ENCODE peak calls at places on chromosomes 16 and 17, in eight cellular contexts. V is fibroblast of lung, T is activated B cell treated with CpG ODN at 0.5 μM for 24 hours, R is uterus, Y is tibial nerve, Q is astrocyte of the spinal cord, P is tibial artery, J is kidney. L is an unnamed sample.

GRCh38 chr16:49755291-49755611 is 100.7 kb downstream of the ZNF423 start:
- DNase-seq in V (peak), T (no peak), R (peak), Y (no peak), Q (peak), P (no peak), J (no peak), L (no peak)

GRCh38 chr16:2339521-2340484 is 725 bp downstream of the ABCA3 start:
- DNase-seq in V (peak), T (peak), R (peak), Y (no peak), Q (peak), P (peak), J (peak), L (no peak)

GRCh38 chr17:17540935-17541639 is 44.9 kb upstream of the RASD1 start:
- DNase-seq in V (no peak), T (no peak), R (no peak), Y (no peak), Q (no peak), P (no peak), J (peak), L (no peak)

GRCh38 chr16:3458278-3458851 is 14.9 kb downstream of the NAA60 start:
- DNase-seq in V (peak), T (no peak), R (no peak), Y (no peak), Q (peak), P (peak), J (peak), L (no peak)

GRCh38 chr16:17266606-17267313 is 204.0 kb downstream of the XYLT1 start:
- DNase-seq in V (no peak), T (no peak), R (no peak), Y (no peak), Q (no peak), P (no peak), J (no peak), L (no peak)

GRCh38 chr16:49833055-49833454 is 22.9 kb downstream of the ZNF423 start:
- DNase-seq in V (no peak), T (no peak), R (peak), Y (peak), Q (no peak), P (peak), J (peak), L (no peak)

GRCh38 chr17:38912221-38912813 is 13.1 kb upstream of the LASP1NB start:
- DNase-seq in V (no peak), T (no peak), R (peak), Y (peak), Q (no peak), P (peak), J (peak), L (no peak)

GRCh38 chr17:2392252-2393183 is 8.3 kb downstream of the MNT start:
- DNase-seq in V (peak), T (peak), R (peak), Y (peak), Q (peak), P (peak), J (peak), L (peak)

GRCh38 chr17:37527249-37527851 is 37.7 kb downstream of the DUSP14 start:
- DNase-seq in V (peak), T (no peak), R (no peak), Y (no peak), Q (peak), P (no peak), J (no peak), L (no peak)

GRCh38 chr16:4797805-4798252 is 2.7 kb downstream of the SMIM22 start:
- DNase-seq in V (no peak), T (no peak), R (no peak), Y (no peak), Q (no peak), P (no peak), J (peak), L (no peak)

GRCh38 chr16:71933913-71934696 is 38.8 kb downstream of the IST1 start:
- DNase-seq in V (peak), T (no peak), R (no peak), Y (no peak), Q (peak), P (no peak), J (no peak), L (no peak)

DNA sequence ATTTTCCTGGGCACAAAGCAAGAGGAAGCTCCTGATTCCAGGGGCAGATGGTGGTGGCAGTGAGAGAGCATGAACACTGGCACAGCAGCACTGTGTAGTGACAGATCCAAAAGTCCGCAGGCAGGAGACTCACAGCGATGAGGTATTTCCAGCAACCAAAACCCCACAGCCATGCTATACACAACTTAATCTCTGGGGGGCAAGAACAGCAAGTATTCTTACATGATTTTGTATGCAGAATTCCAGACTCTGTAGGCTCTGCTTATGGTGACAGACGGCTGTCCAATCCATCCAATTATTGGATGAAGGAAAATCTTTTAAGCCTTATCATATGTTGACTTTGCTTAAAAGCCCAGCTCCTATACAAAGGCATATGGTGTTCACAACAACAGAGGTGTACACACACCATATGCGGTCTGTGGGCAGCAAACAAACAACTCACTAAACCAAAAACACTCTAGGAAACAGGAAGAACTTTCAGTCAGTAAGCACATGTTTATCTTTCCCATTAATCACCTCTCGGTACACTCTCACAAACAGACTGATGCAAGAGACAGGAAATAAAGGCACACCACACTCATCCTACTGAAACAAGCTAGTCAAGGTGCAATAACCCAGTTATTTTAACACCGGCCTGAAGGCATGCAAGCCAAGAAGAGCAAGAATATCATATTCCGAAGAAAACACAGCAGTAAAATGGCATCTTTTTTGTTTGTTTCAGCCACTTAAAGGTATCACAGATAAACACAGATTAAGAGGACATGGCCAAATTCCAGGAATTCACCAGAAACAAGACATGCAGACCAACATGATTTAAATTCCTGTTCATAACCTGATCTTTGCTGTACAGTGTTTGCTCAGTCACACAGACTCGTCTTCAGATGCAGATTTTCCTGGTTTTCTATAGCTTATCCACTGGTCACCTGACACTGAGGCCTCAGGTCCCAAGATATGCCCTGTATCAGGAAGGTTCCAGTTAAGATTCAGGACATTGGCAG is 47.8 kb downstream of the ERN1 start:
- DNase-seq in V (peak), T (no peak), R (no peak), Y (no peak), Q (peak), P (no peak), J (no peak), L (no peak)
- TF ChIP-seq CTCF in V (peak), T (no peak), R (no peak), Y (no peak), Q (no peak), P (no peak), J (no peak), L (peak)

DNA sequence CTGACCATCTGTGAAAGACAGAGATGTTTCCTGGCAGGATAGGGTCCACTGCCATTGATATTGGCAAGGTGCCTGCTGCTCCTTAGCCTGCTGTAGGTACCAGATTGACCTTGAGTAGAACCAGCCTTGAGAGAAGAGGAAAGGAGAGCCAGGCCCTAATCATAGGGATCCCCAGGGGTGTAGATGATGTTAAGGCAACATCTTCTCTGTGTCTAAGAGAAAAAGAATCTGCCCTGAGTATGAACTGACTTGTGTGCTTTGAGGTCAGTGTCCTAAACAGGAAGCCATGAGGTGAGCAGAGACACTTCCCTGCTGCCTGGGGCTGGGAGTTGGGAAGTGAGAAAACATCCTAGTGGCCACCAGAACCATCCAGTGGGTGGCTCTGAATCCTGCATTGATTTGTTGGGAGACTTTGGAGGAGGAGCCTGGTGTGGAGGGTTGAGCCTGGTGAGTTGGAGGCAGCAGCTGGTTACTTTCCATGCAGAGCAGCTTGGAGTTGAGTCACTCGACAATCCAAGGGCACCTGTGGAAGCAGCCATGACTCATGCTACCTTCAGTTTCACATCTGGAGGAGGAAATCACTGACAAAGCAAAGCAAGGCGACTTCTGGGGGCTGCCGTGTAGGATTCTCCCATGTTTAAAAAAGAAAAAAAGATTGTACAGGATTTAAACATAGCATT is 47.8 kb downstream of the BMERB1 start:
- DNase-seq in V (peak), T (no peak), R (peak), Y (no peak), Q (peak), P (no peak), J (peak), L (no peak)
- TF ChIP-seq CTCF in V (peak), T (no peak), R (peak), Y (no peak), Q (peak), P (no peak), J (no peak), L (no peak)

DNA sequence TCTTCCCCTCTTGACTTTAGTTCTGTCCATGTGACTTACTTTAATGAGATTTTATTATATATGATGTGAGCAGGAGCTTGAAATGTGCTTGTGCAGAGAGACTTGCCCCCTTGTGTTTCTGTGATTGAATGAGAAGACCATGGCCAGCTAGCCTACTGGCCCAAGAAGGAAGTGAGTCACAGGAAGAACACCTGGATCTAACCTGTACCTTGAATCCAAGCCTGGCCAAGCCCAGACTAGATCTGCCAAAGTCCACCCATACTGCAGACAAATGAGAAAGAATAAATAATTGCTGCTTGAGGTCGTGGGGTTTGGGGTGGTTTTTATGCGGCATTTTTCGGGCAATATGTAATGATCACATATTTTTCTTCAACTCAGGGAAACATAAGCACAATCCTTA is 9.6 kb downstream of the ABCA10 start:
- DNase-seq in V (no peak), T (no peak), R (no peak), Y (no peak), Q (no peak), P (no peak), J (no peak), L (no peak)
- TF ChIP-seq CTCF in V (no peak), T (no peak), R (no peak), Y (no peak), Q (no peak), P (no peak), J (no peak), L (no peak)

GRCh38 chr17:39924691-39925055 is 2.7 kb downstream of the ORMDL3 start:
- DNase-seq in V (no peak), T (no peak), R (no peak), Y (no peak), Q (no peak), P (no peak), J (no peak), L (no peak)
- TF ChIP-seq CTCF in V (no peak), T (no peak), R (no peak), Y (no peak), Q (no peak), P (no peak), J (no peak), L (no peak)

DNA sequence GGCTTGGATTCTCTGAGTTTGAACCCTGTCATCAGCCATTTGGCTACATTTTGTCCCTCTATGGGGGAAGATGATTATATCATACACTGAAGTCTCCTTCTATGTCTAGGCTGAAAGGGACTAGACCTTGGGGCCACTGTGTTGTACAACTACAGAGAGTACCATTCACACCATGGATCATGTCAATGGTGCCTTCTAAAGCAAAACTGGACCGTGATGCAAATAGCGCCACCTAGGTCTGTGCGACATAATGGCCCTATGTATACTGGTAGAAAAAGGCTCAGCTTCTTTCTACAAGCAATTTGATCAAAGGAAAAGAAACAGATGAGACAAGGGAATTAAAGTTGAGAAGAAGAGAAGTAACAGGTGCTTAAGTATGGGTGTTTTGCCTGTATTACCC is 100.7 kb downstream of the LYRM1 start:
- DNase-seq in V (peak), T (no peak), R (no peak), Y (no peak), Q (no peak), P (no peak), J (no peak), L (no peak)
- TF ChIP-seq CTCF in V (peak), T (no peak), R (peak), Y (no peak), Q (peak), P (no peak), J (peak), L (peak)

DNA sequence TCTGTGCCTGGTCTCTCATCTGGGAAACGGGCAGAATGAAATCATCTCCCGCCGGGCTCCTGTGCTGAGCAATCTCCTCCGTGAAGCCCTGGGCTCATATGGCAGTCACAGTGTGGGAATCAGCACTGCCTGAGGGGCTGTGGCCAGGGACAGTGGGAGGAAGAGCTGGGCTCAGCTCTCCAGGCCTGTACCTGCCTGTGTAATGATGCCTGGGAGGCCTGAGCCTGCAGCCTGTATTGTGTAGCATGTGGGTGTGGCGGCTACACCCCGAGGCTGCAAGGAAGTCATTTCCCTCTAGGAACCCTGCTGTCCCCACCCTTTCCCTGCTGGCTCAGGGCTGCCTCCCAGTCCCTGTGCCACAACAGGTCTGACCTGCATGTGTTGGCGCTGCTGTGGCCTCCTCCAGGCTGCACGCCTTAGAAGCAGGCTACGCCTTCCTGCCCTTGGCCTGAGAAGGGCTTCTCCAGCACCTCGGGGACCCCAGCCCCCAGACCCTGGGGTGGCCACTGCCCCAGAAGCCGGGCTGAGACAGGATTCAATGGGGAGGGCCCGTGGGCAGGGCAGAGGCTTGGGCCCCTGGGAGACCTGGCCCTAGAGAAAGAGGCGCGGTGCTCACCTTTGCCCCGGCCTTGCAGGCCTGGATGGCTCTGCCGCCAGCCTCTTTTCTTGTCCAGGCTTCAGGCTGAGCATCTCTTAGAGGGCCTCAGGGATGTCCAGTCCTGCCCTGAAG is 2.1 kb downstream of the ITGB4 start:
- DNase-seq in V (no peak), T (no peak), R (no peak), Y (no peak), Q (no peak), P (peak), J (peak), L (no peak)
- TF ChIP-seq CTCF in V (no peak), T (no peak), R (no peak), Y (no peak), Q (no peak), P (no peak), J (no peak), L (no peak)

GRCh38 chr16:19659554-19659953 is 58.5 kb downstream of the KNOP1 start:
- DNase-seq in V (no peak), T (no peak), R (no peak), Y (no peak), Q (no peak), P (no peak), J (no peak), L (no peak)
- TF ChIP-seq CTCF in V (no peak), T (no peak), R (no peak), Y (peak), Q (no peak), P (no peak), J (no peak), L (peak)

L was measured in D721Med.